ENCODE peak calls at places on chromosomes 7 and 10, in six cellular contexts. I, Q, V, Z, N and X are unnamed samples.
A peak's percentile ranks its signal among the peaks of the same experiment; 100 is the strongest.

GRCh38 chr7:97024209-97025129 is at the start of gene DLX5:
- DNase-seq in I (peak; percentile 51), Q (no peak), V (no peak), Z (no peak), N (peak; percentile 94), X (peak; percentile 93)

GRCh38 chr10:78255796-78256638 is 222.4 kb downstream of the RPS24 start:
- DNase-seq in I (no peak), Q (peak; percentile 25), V (no peak), Z (no peak), N (no peak), X (peak; percentile 88)

GRCh38 chr7:16071246-16071857 is 350.0 kb downstream of the CRPPA start:
- DNase-seq in I (peak; percentile 75), Q (no peak), V (no peak), Z (no peak), N (peak; percentile 76), X (no peak)

GRCh38 chr7:140053812-140054539 is 8.8 kb downstream of the PARP12 start:
- DNase-seq in I (no peak), Q (no peak), V (no peak), Z (peak; percentile 38), N (no peak), X (no peak)

GRCh38 chr10:21092683-21093524 is 195.8 kb upstream of the NEBL start:
- DNase-seq in I (no peak), Q (no peak), V (no peak), Z (no peak), N (no peak), X (no peak)

GRCh38 chr10:49001861-49002675 is 62.4 kb upstream of the LRRC18 start:
- DNase-seq in I (no peak), Q (no peak), V (no peak), Z (no peak), N (peak; percentile 31), X (no peak)

GRCh38 chr7:33073243-33073642 is 10.7 kb upstream of the NT5C3A start:
- DNase-seq in I (no peak), Q (no peak), V (no peak), Z (no peak), N (no peak), X (no peak)

GRCh38 chr10:20958764-20959163 is 61.7 kb upstream of the NEBL start:
- DNase-seq in I (no peak), Q (no peak), V (no peak), Z (no peak), N (no peak), X (no peak)

GRCh38 chr10:87771871-87772500 is 46.0 kb downstream of the ATAD1 start:
- DNase-seq in I (no peak), Q (no peak), V (no peak), Z (no peak), N (no peak), X (no peak)

GRCh38 chr10:30000802-30001571 is 58.4 kb downstream of the JCAD start:
- DNase-seq in I (no peak), Q (no peak), V (no peak), Z (no peak), N (no peak), X (peak; percentile 81)

GRCh38 chr10:89332092-89332633 is 4.4 kb downstream of the IFIT3 start:
- DNase-seq in I (peak; percentile 17), Q (peak; percentile 16), V (no peak), Z (no peak), N (no peak), X (no peak)

GRCh38 chr7:11416641-11417040 is 415.4 kb downstream of the THSD7A start:
- DNase-seq in I (no peak), Q (no peak), V (no peak), Z (no peak), N (no peak), X (no peak)

GRCh38 chr10:72097448-72098300 is 9.3 kb upstream of the SPOCK2 start:
- DNase-seq in I (no peak), Q (no peak), V (no peak), Z (no peak), N (no peak), X (no peak)

GRCh38 chr7:5222861-5223411 is 32.9 kb downstream of the WIPI2 start:
- DNase-seq in I (no peak), Q (no peak), V (no peak), Z (no peak), N (no peak), X (peak; percentile 78)

GRCh38 chr10:70771311-70772194 is 13.6 kb downstream of the TBATA start:
- DNase-seq in I (no peak), Q (no peak), V (no peak), Z (peak; percentile 32), N (no peak), X (no peak)

GRCh38 chr10:1732501-1733123 is 4.7 kb downstream of the ADARB2 start:
- DNase-seq in I (no peak), Q (no peak), V (no peak), Z (no peak), N (no peak), X (no peak)

GRCh38 chr10:85795460-85795859 is 571.1 kb downstream of the GRID1 start:
- DNase-seq in I (no peak), Q (no peak), V (no peak), Z (no peak), N (no peak), X (no peak)

GRCh38 chr10:37222046-37222445 is 96.6 kb downstream of the ANKRD30A start:
- DNase-seq in I (no peak), Q (peak; percentile 9), V (no peak), Z (no peak), N (no peak), X (no peak)

GRCh38 chr7:94182721-94183120 is 178.6 kb upstream of the BET1 start:
- DNase-seq in I (no peak), Q (no peak), V (no peak), Z (no peak), N (no peak), X (no peak)

GRCh38 chr7:114652041-114652440 is 237.4 kb downstream of the FOXP2 start:
- DNase-seq in I (peak; percentile 82), Q (no peak), V (no peak), Z (no peak), N (no peak), X (no peak)

GRCh38 chr10:108052981-108053380 is 888.5 kb upstream of the SORCS1 start:
- DNase-seq in I (no peak), Q (no peak), V (no peak), Z (no peak), N (no peak), X (no peak)

GRCh38 chr10:113425596-113425995 is 127.3 kb upstream of the HABP2 start:
- DNase-seq in I (peak; percentile 32), Q (no peak), V (no peak), Z (no peak), N (peak; percentile 68), X (no peak)

GRCh38 chr10:35579726-35580420 is 25.3 kb upstream of the GJD4 start:
- DNase-seq in I (no peak), Q (no peak), V (no peak), Z (no peak), N (no peak), X (no peak)

GRCh38 chr7:46715579-46715978 is 794.5 kb upstream of the IGFBP3 start:
- DNase-seq in I (no peak), Q (no peak), V (no peak), Z (no peak), N (no peak), X (no peak)

GRCh38 chr10:115903845-115904244 is 369.2 kb downstream of the GFRA1 start:
- DNase-seq in I (no peak), Q (no peak), V (no peak), Z (no peak), N (no peak), X (no peak)

GRCh38 chr7:112182749-112183148 is 23.4 kb downstream of the DOCK4 start:
- DNase-seq in I (no peak), Q (peak; percentile 68), V (no peak), Z (no peak), N (no peak), X (no peak)

GRCh38 chr10:129570185-129570584 is 103.1 kb downstream of the MGMT start:
- DNase-seq in I (no peak), Q (no peak), V (no peak), Z (no peak), N (no peak), X (no peak)

GRCh38 chr7:1939434-1940401 is 269.6 kb downstream of the ELFN1 start:
- DNase-seq in I (no peak), Q (no peak), V (no peak), Z (peak; percentile 69), N (no peak), X (peak; percentile 80)

GRCh38 chr10:132397036-132397541 is at the start of gene PWWP2B:
- DNase-seq in I (no peak), Q (no peak), V (peak; percentile 32), Z (peak; percentile 71), N (no peak), X (no peak)

GRCh38 chr7:14016950-14017349 is 27.5 kb upstream of the ETV1 start:
- DNase-seq in I (no peak), Q (no peak), V (no peak), Z (no peak), N (no peak), X (no peak)

GRCh38 chr10:124348801-124349200 is 69.9 kb downstream of the OAT start:
- DNase-seq in I (no peak), Q (no peak), V (no peak), Z (no peak), N (no peak), X (no peak)

GRCh38 chr7:128164061-128164954 is 76.8 kb upstream of the LEP start:
- DNase-seq in I (no peak), Q (peak; percentile 47), V (no peak), Z (peak; percentile 40), N (no peak), X (peak; percentile 42)

GRCh38 chr10:102313221-102313896 is 68.0 kb downstream of the GBF1 start:
- DNase-seq in I (no peak), Q (no peak), V (no peak), Z (no peak), N (no peak), X (no peak)

GRCh38 chr7:32506266-32507054 is 11.2 kb downstream of the AVL9 start:
- DNase-seq in I (no peak), Q (no peak), V (no peak), Z (no peak), N (no peak), X (no peak)

GRCh38 chr10:18658992-18659783 is at the start of gene ARL5B:
- DNase-seq in I (peak; percentile 80), Q (peak; percentile 95), V (peak; percentile 96), Z (peak; percentile 95), N (peak; percentile 87), X (peak; percentile 99)